ENCODE peak calls at places on chromosome 4, in eight cellular contexts. M is NCI-H146; G is GM23248; P is RPMI8226; R is endothelial cell; Q is thoracic aorta; H is activated effector memory CD4-positive, alpha-beta T cell treated with Interleukin-2 at 50 U/mL for 16 hours; X is OCI-LY7. I is an unnamed sample.

GRCh38 chr4:2009651-2010233 is 968 bp upstream of the NELFA start:
- DNase-seq in Q (no peak), P (peak), H (peak), X (peak), G (peak), R (peak), M (peak), I (peak)

GRCh38 chr4:48033825-48034413 is 17.3 kb downstream of the NIPAL1 start:
- DNase-seq in G (peak), M (peak), P (peak), H (peak), X (peak), R (peak), Q (no peak), I (no peak)

GRCh38 chr4:155134136-155134535 is 74.3 kb upstream of the NPY2R start:
- DNase-seq in R (no peak), G (no peak), M (no peak), Q (no peak), P (no peak), X (no peak), H (no peak), I (no peak)

GRCh38 chr4:169756971-169757574 is 671 bp downstream of the HPF1 start:
- DNase-seq in R (no peak), G (peak), Q (no peak), X (no peak), M (no peak), P (peak), H (no peak), I (no peak)

GRCh38 chr4:110624016-110624770 is 1.3 kb upstream of the PITX2 start:
- DNase-seq in X (no peak), R (no peak), H (no peak), Q (no peak), P (no peak), G (no peak), M (no peak), I (no peak)

GRCh38 chr4:174284181-174284886 is 623 bp downstream of the CEP44 start:
- DNase-seq in M (peak), P (peak), H (no peak), X (no peak), R (no peak), Q (no peak), G (peak), I (peak)

GRCh38 chr4:140137654-140138053 is 16.3 kb downstream of the MAML3 start:
- DNase-seq in P (no peak), G (peak), M (no peak), X (no peak), Q (no peak), R (no peak), H (no peak), I (no peak)

GRCh38 chr4:100657187-100657586 is 139.4 kb upstream of the EMCN start:
- DNase-seq in M (no peak), X (no peak), H (no peak), Q (no peak), R (no peak), G (no peak), P (no peak), I (no peak)

GRCh38 chr4:106595906-106596305 is 227.3 kb upstream of the GIMD1 start:
- DNase-seq in M (no peak), X (no peak), P (no peak), R (no peak), H (no peak), Q (no peak), G (no peak), I (no peak)

GRCh38 chr4:99202536-99202935 is 16.5 kb downstream of the ADH6 start:
- DNase-seq in X (no peak), Q (no peak), P (no peak), R (no peak), M (no peak), H (no peak), G (peak), I (no peak)

GRCh38 chr4:94038195-94038594 is 169.5 kb upstream of the SMARCAD1 start:
- DNase-seq in P (no peak), Q (no peak), H (no peak), G (no peak), X (no peak), M (no peak), R (no peak), I (no peak)

GRCh38 chr4:761086-761485 is 55.5 kb downstream of the PCGF3 start:
- DNase-seq in Q (no peak), R (no peak), M (no peak), H (no peak), P (no peak), G (no peak), X (no peak), I (no peak)

GRCh38 chr4:10336471-10336870 is 120.8 kb downstream of the ZNF518B start:
- DNase-seq in G (peak), R (no peak), Q (no peak), H (no peak), X (no peak), P (no peak), M (no peak), I (no peak)

GRCh38 chr4:141890279-141890678 is 253.9 kb downstream of the IL15 start:
- DNase-seq in M (no peak), P (no peak), G (no peak), Q (no peak), H (no peak), X (no peak), R (no peak), I (no peak)

GRCh38 chr4:8267077-8267476 is 2.5 kb upstream of the HTRA3 start:
- DNase-seq in P (peak), M (peak), R (peak), X (peak), G (peak), H (no peak), Q (no peak), I (no peak)

GRCh38 chr4:8688041-8688907 is 95.7 kb downstream of the CPZ start:
- DNase-seq in H (no peak), G (peak), M (no peak), R (peak), Q (no peak), X (no peak), P (peak), I (peak)

GRCh38 chr4:185599844-185600243 is 64.5 kb upstream of the PDLIM3 start:
- DNase-seq in R (no peak), H (no peak), P (no peak), G (no peak), Q (no peak), M (no peak), X (no peak), I (no peak)

GRCh38 chr4:78527103-78527502 is 24.5 kb upstream of the ANXA3 start:
- DNase-seq in P (no peak), H (no peak), Q (no peak), R (no peak), X (no peak), M (no peak), G (no peak), I (no peak)

GRCh38 chr4:126614456-126614855 is 1018.3 kb upstream of the INTU start:
- DNase-seq in G (no peak), R (no peak), M (no peak), Q (no peak), P (no peak), X (no peak), H (no peak), I (no peak)

GRCh38 chr4:132992686-132993085 is 156.4 kb upstream of the PCDH10 start:
- DNase-seq in X (no peak), R (no peak), H (no peak), P (no peak), G (no peak), M (no peak), Q (no peak), I (peak)

GRCh38 chr4:3640587-3640962 is 108.4 kb upstream of the LRPAP1 start:
- DNase-seq in M (no peak), H (no peak), G (peak), Q (no peak), R (no peak), X (no peak), P (no peak), I (no peak)

GRCh38 chr4:118894034-118894433 is 5.4 kb downstream of the SYNPO2 start:
- DNase-seq in Q (no peak), G (no peak), P (no peak), X (no peak), R (no peak), M (no peak), H (no peak), I (no peak)

GRCh38 chr4:119212964-119213606 is 572 bp downstream of the USP53 start:
- DNase-seq in X (peak), G (peak), P (peak), M (peak), H (peak), Q (peak), R (peak), I (peak)